ENCODE peak calls at places on chromosomes 3 and 15, in five cellular contexts. Z is progenitor cell of endocrine pancreas, E is lower leg skin, Y is breast epithelium, N is body of pancreas. C is an unnamed sample.

GRCh38 chr3:73192036-73192738 is 130.7 kb downstream of the EBLN2 start:
- DNase-seq in Z (no peak), N (no peak), Y (no peak), E (no peak), C (no peak)

GRCh38 chr15:28094732-28095521 is 4.2 kb downstream of the OCA2 start:
- DNase-seq in N (peak), Z (peak), E (peak), Y (no peak), C (peak)

GRCh38 chr3:43286886-43287301 is 554 bp downstream of the SNRK start:
- DNase-seq in Z (peak), E (no peak), N (no peak), Y (no peak), C (no peak)

GRCh38 chr3:58234516-58234931 is 3.1 kb upstream of the ABHD6 start:
- DNase-seq in E (peak), N (no peak), Y (no peak), Z (no peak), C (no peak)

GRCh38 chr3:12372762-12373280 is 84.0 kb downstream of the PPARG start:
- DNase-seq in N (no peak), Z (no peak), Y (no peak), E (no peak), C (no peak)

GRCh38 chr3:134803652-134804051 is 8.6 kb downstream of the EPHB1 start:
- DNase-seq in Z (no peak), Y (no peak), E (no peak), N (no peak), C (no peak)

GRCh38 chr3:166257715-166258114 is 420.5 kb upstream of the BCHE start:
- DNase-seq in E (no peak), N (no peak), Y (no peak), Z (no peak), C (no peak)

GRCh38 chr15:88637436-88637835 is 1.4 kb upstream of the ISG20 start:
- DNase-seq in N (no peak), E (no peak), Y (no peak), Z (no peak), C (no peak)

GRCh38 chr3:133853925-133854227 is 41.8 kb downstream of the RAB6B start:
- DNase-seq in Y (no peak), E (no peak), Z (no peak), N (no peak), C (no peak)

GRCh38 chr3:182149594-182149993 is 437.9 kb downstream of the SOX2 start:
- DNase-seq in N (no peak), Z (no peak), E (no peak), Y (no peak), C (no peak)

GRCh38 chr15:28004143-28005003 is 94.7 kb downstream of the OCA2 start:
- DNase-seq in E (peak), N (no peak), Z (no peak), Y (no peak), C (no peak)

GRCh38 chr3:71919572-71919971 is 134.6 kb upstream of the PROK2 start:
- DNase-seq in Y (no peak), N (no peak), Z (no peak), E (no peak), C (no peak)

GRCh38 chr3:130671545-130671944 is 75.1 kb downstream of the PIK3R4 start:
- DNase-seq in Y (no peak), E (no peak), Z (no peak), N (no peak), C (no peak)

GRCh38 chr3:12159227-12159601 is 502 bp upstream of the TIMP4 start:
- DNase-seq in N (no peak), E (no peak), Y (no peak), Z (no peak), C (no peak)

GRCh38 chr3:184953396-184953795 is 141.4 kb downstream of the VPS8 start:
- DNase-seq in E (no peak), Z (no peak), Y (no peak), N (no peak), C (no peak)

GRCh38 chr3:195421410-195421809 is 21.4 kb downstream of the ACAP2 start:
- DNase-seq in Z (no peak), E (no peak), Y (no peak), N (no peak), C (no peak)

GRCh38 chr3:95189348-95189747 is 1126.5 kb downstream of the NSUN3 start:
- DNase-seq in Y (no peak), E (no peak), Z (no peak), N (no peak), C (no peak)

GRCh38 chr3:29384640-29385039 is 103.8 kb downstream of the RBMS3 start:
- DNase-seq in N (no peak), Z (no peak), Y (no peak), E (no peak), C (no peak)

DNA sequence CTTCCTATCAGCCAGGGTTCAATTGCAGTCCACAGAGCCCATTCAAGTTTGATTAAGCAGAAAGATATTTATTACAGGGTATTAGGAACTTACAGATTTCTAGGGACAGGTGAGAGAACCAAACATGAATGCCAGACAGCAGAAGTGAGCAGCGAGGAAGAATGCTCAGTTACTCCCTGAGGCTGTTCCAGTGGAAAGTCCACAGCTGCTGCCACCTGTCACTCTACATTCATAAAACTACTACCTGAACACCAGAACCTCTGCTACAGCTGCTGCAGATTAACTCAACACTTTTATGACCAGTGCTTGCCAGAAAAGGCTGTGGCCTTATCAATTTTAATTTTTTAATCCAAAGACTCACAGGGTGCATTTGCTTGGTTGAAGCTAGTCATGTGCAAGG is 325.4 kb upstream of the ONECUT1 start:
- DNase-seq in Y (no peak), N (no peak), Z (no peak), E (no peak), C (no peak)
- TF ChIP-seq CTCF in Y (no peak), N (no peak), Z (no peak), E (no peak), C (no peak)

GRCh38 chr3:85801955-85802354 is 843.2 kb downstream of the CADM2 start:
- DNase-seq in Y (no peak), Z (no peak), N (no peak), E (no peak), C (no peak)
- TF ChIP-seq CTCF in Y (no peak), Z (peak), N (peak), E (no peak), C (no peak)

DNA sequence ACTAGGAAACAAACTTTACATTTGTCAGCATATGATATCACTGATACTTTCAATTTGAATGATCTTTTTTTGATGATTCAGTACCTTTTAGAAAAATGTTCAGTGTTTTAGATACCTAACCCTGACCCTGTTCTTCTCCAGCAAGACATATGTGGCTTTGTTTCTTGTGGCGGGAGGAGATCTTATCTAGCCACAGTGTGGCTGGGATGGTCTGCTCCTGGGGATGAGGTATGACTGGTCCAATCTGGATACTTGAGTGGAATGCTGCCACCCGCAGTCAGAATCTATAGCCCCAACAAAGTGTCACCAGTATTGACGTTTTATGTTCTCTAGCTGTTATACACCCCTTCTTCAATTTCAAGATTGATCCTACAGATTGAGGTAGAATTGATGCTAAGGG is 439.0 kb upstream of the GOLIM4 start:
- DNase-seq in Z (no peak), E (no peak), N (no peak), Y (no peak), C (no peak)
- TF ChIP-seq CTCF in Z (no peak), E (no peak), N (no peak), Y (no peak), C (no peak)

GRCh38 chr3:37836589-37836988 is 25.1 kb upstream of the CTDSPL start:
- DNase-seq in Y (no peak), Z (no peak), N (no peak), E (no peak), C (no peak)
- TF ChIP-seq CTCF in Y (no peak), Z (no peak), N (no peak), E (no peak), C (no peak)

DNA sequence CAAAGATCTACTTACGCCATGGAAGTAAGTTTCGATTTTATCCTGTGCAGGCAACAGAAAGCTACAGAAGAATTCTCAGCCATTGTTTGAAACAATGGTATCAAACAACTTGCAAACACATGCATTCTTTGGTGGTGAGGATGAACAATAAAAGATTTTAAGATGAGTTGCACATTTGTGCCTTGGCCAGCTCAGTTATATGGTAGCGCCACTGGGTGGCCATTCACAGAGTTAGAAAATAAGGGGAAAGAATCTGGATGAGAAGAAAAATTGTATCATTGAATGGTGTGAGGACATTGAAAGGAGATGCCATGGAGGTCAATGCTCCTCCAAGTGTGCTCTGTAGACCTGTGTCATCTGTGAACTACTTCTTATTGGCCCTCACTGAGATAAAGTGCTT is 11.6 kb downstream of the CADPS start:
- DNase-seq in E (no peak), N (no peak), Z (no peak), Y (no peak), C (no peak)
- TF ChIP-seq CTCF in E (no peak), N (no peak), Z (no peak), Y (no peak), C (no peak)

DNA sequence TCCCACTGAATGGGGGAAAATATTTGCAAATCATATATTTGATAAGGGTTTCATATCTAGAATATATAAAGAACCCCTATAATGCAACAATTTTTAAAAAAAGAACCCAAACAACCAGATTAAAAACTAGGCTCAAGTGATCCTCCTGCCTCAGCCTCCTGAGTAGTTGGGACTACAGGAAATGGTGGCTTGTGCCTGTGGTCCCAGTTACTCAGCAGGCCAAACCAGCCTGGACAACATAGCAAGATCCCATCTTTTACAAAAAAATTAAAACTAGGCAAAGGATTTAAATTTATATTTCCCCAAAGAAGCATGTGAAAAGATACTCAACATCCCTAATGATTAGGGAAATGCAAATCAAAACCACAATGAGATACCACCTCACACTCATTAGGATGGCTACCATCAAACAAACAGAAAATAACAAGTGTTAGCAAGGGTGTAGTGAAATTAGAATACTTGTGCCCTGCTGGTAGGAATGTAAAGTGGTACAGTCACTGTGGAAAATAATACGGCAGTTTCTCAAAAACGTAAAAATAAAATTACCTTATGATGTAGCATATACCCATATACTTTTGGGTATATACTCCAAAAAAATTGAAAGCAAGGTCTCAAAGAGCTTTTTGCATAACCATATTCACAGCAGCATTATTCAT is 19.7 kb downstream of the TFDP2 start:
- DNase-seq in N (no peak), Z (no peak), E (no peak), Y (no peak), C (no peak)
- TF ChIP-seq CTCF in N (no peak), Z (peak), E (no peak), Y (no peak), C (no peak)

GRCh38 chr3:14152233-14152962 is 26.0 kb downstream of the XPC start:
- DNase-seq in Z (no peak), N (no peak), Y (no peak), E (no peak), C (no peak)
- TF ChIP-seq CTCF in Z (no peak), N (no peak), Y (no peak), E (no peak), C (no peak)

DNA sequence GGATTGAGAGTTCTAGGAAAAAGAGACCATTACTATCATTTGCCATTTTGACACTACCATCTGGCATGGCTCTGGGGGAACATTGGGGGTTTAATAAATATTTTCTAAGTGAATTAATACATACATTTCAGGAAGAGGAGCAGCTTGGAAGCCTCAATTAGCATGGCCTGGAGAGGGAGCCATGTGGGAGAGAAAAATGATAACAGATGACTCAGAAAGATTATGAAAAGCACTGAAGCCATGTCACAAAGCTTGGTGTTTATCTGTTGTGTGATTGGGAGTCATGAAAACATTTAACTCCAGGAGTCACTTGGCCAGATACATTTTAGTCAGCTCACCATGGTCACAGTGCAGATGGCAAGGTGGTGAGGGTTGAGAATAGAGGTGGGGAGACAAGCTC is 121.0 kb downstream of the SSR3 start:
- DNase-seq in Y (no peak), E (no peak), Z (no peak), N (no peak), C (no peak)
- TF ChIP-seq CTCF in Y (no peak), E (no peak), Z (no peak), N (no peak), C (no peak)

GRCh38 chr15:75596703-75597345 is 17.7 kb upstream of the PTPN9 start:
- DNase-seq in E (no peak), N (no peak), Y (no peak), Z (no peak), C (no peak)

GRCh38 chr15:75599396-75599795 is 20.3 kb upstream of the PTPN9 start:
- DNase-seq in Y (no peak), E (no peak), Z (no peak), N (no peak), C (no peak)

GRCh38 chr15:75598361-75598760 is 19.2 kb upstream of the PTPN9 start:
- DNase-seq in Z (no peak), N (no peak), Y (no peak), E (no peak), C (no peak)

GRCh38 chr15:75594276-75594675 is 15.2 kb upstream of the PTPN9 start:
- DNase-seq in E (no peak), Y (no peak), N (no peak), Z (no peak), C (no peak)

DNA sequence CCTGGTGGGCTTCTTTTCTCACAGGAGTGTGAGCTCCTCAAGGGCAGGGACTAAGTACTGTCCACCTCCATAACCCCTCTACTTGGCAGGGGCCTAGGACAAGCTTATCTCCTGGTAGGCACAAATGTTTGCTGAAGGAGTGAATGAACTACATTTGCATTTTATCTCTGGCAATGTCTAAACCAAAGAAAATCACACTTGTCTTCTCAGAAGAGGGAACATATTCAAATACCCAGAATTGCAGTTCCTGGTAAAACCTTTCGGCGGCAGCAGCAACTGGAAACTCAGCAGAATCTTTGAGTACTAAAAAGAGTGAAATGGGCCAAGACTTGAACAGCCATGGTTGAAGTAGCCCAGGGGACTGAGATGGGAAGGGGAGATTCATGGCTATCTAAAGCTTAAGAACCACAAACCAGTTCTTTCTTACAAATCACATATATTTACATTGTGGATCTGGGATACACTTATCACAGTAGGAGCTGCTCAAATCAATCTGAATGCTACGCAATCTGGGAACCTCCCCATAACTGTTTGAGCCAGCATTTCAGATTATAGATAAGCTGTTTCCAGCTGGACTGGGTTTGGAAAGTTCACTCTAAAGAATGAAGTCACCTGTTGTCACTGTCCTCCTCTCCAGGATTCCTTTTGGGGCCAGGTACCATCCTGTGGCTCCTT is 18.7 kb upstream of the PTPN9 start:
- DNase-seq in Z (no peak), N (no peak), Y (no peak), E (no peak), C (no peak)
- TF ChIP-seq CTCF in Z (peak), N (peak), Y (peak), E (no peak), C (no peak)

C was measured in activated B cell treated with CpG ODN at 0.5 μM for 24 hours.